ENCODE peak calls at places on chromosomes 7 and 10, in ten cellular contexts. T is fibroblast of mammary gland; F is transverse colon; U is NB4; L is K562; S is CD8-positive, alpha-beta T cell; M is sigmoid colon; V is HCT116; O is thoracic aorta; P is GM06990. H is an unnamed sample.

GRCh38 chr7:47636693-47637175 is 54.8 kb upstream of the TNS3 start:
- DNase-seq in M (no peak), T (no peak), P (no peak), V (no peak), U (no peak), L (no peak), S (no peak), O (no peak), F (no peak), H (no peak)

GRCh38 chr7:152756126-152756525 is 3.4 kb upstream of the ACTR3B start:
- DNase-seq in U (no peak), L (no peak), P (no peak), F (no peak), T (peak), M (no peak), O (no peak), S (no peak), V (no peak), H (no peak)

GRCh38 chr7:30199271-30199670 is 64.5 kb downstream of the MTURN start:
- DNase-seq in O (no peak), T (no peak), P (no peak), F (no peak), V (no peak), L (no peak), M (no peak), U (no peak), S (no peak), H (no peak)

GRCh38 chr7:133699390-133699789 is 427.8 kb upstream of the LRGUK start:
- DNase-seq in T (no peak), F (no peak), L (peak), O (no peak), S (no peak), M (no peak), P (no peak), V (no peak), U (peak), H (no peak)

GRCh38 chr7:151087247-151088018 is 1.2 kb downstream of the AGAP3 start:
- DNase-seq in F (peak), M (peak), S (no peak), P (peak), U (peak), T (peak), V (no peak), O (no peak), L (peak), H (peak)

GRCh38 chr10:26869528-26869927 is 8.8 kb upstream of the ABI1 start:
- DNase-seq in M (no peak), L (peak), S (no peak), T (peak), V (no peak), P (no peak), O (no peak), F (no peak), U (no peak), H (peak)

GRCh38 chr7:21099432-21099831 is 312.7 kb upstream of the SP8 start:
- DNase-seq in T (no peak), L (no peak), F (no peak), M (no peak), S (no peak), V (no peak), P (no peak), U (no peak), O (no peak), H (peak)

GRCh38 chr7:109879429-109879828 is 1211.5 kb upstream of the LRRN3 start:
- DNase-seq in V (no peak), M (no peak), F (no peak), U (no peak), T (no peak), P (no peak), O (no peak), S (no peak), L (no peak), H (no peak)

GRCh38 chr7:14988941-14989340 is 86.4 kb upstream of the DGKB start:
- DNase-seq in P (no peak), V (no peak), S (no peak), O (no peak), U (no peak), T (peak), F (no peak), M (no peak), L (no peak), H (no peak)

GRCh38 chr7:8214162-8214897 is 47.6 kb downstream of the ICA1 start:
- DNase-seq in T (peak), S (no peak), V (no peak), U (peak), L (no peak), O (no peak), P (no peak), M (peak), F (no peak), H (peak)

GRCh38 chr7:41367967-41368882 is 334.7 kb downstream of the INHBA start:
- DNase-seq in L (no peak), S (no peak), U (no peak), V (no peak), M (no peak), O (no peak), T (peak), F (no peak), P (no peak), H (no peak)

GRCh38 chr10:117449636-117450035 is 74.4 kb upstream of the PDZD8 start:
- DNase-seq in U (no peak), T (no peak), M (no peak), V (peak), P (no peak), S (no peak), F (no peak), O (no peak), L (peak), H (no peak)

GRCh38 chr10:21355591-21356011 is 169.9 kb downstream of the SKIDA1 start:
- DNase-seq in T (no peak), S (no peak), L (no peak), F (no peak), U (no peak), O (no peak), M (no peak), V (no peak), P (no peak), H (peak)

GRCh38 chr7:104971290-104972071 is 42.5 kb upstream of the KMT2E start:
- DNase-seq in T (peak), S (no peak), O (no peak), L (no peak), P (no peak), M (no peak), U (no peak), V (no peak), F (peak), H (peak)

GRCh38 chr7:106735637-106736036 is 74.7 kb upstream of the CCDC71L start:
- DNase-seq in T (no peak), P (no peak), F (no peak), M (no peak), U (no peak), V (no peak), L (no peak), O (no peak), S (no peak), H (no peak)

GRCh38 chr10:4081691-4082111 is 296.7 kb upstream of the KLF6 start:
- DNase-seq in L (no peak), V (no peak), T (peak), O (no peak), P (no peak), M (no peak), S (no peak), U (no peak), F (no peak), H (no peak)

GRCh38 chr10:31866118-31866670 is 62.4 kb downstream of the ARHGAP12 start:
- DNase-seq in S (no peak), M (no peak), O (no peak), L (no peak), P (no peak), T (no peak), F (peak), V (no peak), U (no peak), H (peak)

GRCh38 chr7:7292085-7292484 is 109.7 kb downstream of the C1GALT1 start:
- DNase-seq in V (no peak), L (no peak), P (no peak), O (no peak), S (no peak), M (no peak), T (no peak), F (no peak), U (no peak), H (no peak)

DNA sequence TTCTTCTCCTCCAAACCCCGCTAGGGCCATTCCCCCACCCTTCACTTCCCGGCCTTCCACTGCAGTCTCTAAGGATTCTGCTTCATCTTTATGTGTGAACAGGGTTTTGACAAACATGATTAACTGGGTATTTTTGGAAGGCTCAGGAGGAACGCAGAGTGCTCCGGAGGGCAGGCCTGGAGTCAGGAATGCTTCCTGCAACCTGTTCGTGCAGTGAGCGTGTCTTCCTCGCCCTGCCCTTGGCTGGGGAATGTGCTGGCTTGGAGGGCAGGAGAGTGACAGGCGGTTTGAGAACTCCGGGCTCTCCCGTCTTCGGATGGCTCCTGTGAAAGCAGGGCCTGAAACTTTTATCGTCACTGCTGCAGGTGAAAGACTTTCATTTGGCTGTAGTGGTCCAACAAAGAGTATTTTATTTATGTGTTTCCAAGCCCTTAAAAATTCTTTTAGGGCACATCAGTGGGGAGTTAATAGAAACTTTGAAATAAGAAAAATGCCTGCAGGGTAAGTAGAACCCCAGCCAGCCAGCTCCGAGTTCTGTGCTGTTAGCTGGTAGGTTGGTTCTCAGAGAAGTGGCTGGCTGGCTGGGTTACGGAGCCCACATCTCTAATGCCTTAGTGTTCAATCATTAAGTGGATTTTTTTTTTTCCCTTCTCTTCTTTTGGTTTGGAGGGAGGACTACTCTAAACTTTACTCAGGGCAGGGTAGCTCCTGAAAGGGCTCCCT is 51.0 kb downstream of the TCF7L2 start:
- DNase-seq in M (no peak), P (no peak), F (peak), U (no peak), O (no peak), L (no peak), S (no peak), V (no peak), T (no peak), H (peak)
- TF ChIP-seq CTCF in M (no peak), P (no peak), F (peak), U (no peak), O (peak), L (no peak), S (no peak), V (no peak), T (peak), H (peak)

DNA sequence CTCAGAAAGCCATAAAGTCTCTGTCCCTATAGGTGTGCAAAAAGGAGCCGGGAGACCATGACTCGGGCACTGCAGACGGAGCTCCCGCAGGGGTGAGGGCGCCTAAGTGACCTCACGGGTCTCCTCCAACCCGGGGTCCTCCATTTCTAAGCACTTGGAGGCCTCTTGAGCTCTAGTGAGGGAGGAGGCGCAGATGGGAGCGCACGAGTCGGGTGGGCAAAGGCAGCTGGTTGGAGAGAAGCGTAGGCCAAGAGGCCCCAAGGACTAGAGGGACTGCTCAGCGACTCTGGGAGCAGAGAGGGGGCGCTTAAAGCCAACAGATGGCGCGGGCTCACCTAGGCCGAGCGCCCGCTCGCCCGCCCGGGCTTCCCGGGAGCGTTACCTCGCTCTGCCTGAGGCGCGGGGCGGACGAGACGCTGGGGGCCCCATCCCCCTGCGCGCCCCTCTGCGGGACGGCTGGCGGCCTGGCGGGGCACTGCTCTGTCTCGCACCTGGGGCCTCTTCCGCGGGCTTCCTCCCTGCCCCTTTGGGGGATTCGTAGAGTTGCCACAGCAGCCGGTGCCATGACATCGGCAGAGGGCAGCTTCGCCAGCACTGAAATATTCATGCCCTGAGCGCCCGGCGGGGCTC is 521 bp upstream of the CDH23 start:
- DNase-seq in O (no peak), M (peak), V (no peak), U (no peak), L (peak), T (no peak), S (peak), F (peak), P (peak), H (peak)
- H3K4me3 ChIP-seq in O (peak), M (peak), V (no peak), U (no peak), L (no peak), T (no peak), S (peak), F (peak), P (no peak), H (no peak)

GRCh38 chr7:122902751-122903495 is 16.7 kb upstream of the CADPS2 start:
- DNase-seq in O (no peak), P (no peak), V (no peak), F (no peak), S (no peak), T (peak), M (no peak), L (no peak), U (peak), H (no peak)
- TF ChIP-seq CTCF in O (no peak), P (peak), V (no peak), F (no peak), S (no peak), T (peak), M (no peak), L (peak), U (no peak), H (peak)

GRCh38 chr7:124031919-124032318 is 948 bp downstream of the TMEM229A start:
- DNase-seq in T (no peak), M (no peak), F (no peak), V (no peak), S (no peak), P (peak), L (no peak), O (no peak), U (no peak), H (no peak)
- H3K4me3 ChIP-seq in T (no peak), M (peak), F (peak), V (no peak), S (no peak), P (no peak), L (no peak), O (peak), U (no peak), H (no peak)

GRCh38 chr7:74082770-74083116 is 861 bp upstream of the LIMK1 start:
- DNase-seq in O (no peak), V (no peak), S (no peak), L (no peak), T (no peak), F (no peak), M (no peak), P (no peak), U (no peak), H (no peak)
- TF ChIP-seq CTCF in O (no peak), V (no peak), S (no peak), L (no peak), T (no peak), F (no peak), M (no peak), P (no peak), U (no peak), H (no peak)

GRCh38 chr10:28171468-28172235 is 131.2 kb downstream of the MPP7 start:
- DNase-seq in O (peak), F (no peak), U (no peak), V (no peak), S (no peak), P (no peak), M (peak), L (no peak), T (peak), H (peak)
- H3K4me3 ChIP-seq in O (peak), F (no peak), U (no peak), V (no peak), S (no peak), P (no peak), M (peak), L (no peak), T (no peak), H (no peak)

DNA sequence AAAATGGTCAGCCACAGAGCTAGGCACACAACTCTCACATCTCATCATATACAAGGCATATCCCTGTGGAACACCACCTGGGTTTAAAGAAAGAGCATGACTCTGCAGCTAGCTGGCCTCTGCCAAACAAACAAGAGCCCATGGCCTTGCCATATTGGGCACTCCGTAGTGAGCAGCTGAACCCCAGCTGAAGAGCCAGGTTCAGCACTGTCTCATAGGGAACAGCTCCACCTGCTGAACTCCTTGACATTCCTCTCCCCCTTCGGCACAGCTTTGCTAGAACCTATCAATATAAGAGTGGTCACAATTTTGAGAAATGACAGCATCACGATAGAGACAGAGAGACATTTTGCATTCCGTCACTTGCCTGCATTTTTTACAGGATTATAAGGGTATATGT is 20.0 kb downstream of the SORCS1 start:
- DNase-seq in O (no peak), M (no peak), U (peak), L (peak), P (no peak), V (no peak), T (no peak), F (no peak), S (no peak), H (no peak)
- TF ChIP-seq CTCF in O (no peak), M (no peak), U (no peak), L (peak), P (no peak), V (no peak), T (no peak), F (no peak), S (no peak), H (no peak)